ENCODE peak calls at places on chromosomes 1 and 21, in seven cellular contexts. R, Z, E, W, A, P and U are unnamed samples.

GRCh38 chr1:37673920-37674319 is 18.4 kb upstream of the CDCA8 start:
- DNase-seq in R (no peak), Z (no peak), E (no peak), W (peak; percentile 31), A (no peak), P (no peak), U (no peak)

GRCh38 chr1:89723863-89724262 is 90.9 kb downstream of the LRRC8C start:
- DNase-seq in R (no peak), Z (no peak), E (no peak), W (no peak), A (peak; percentile 62), P (peak; percentile 74), U (no peak)

GRCh38 chr1:37697090-37697489 is 4.8 kb downstream of the CDCA8 start:
- DNase-seq in R (no peak), Z (no peak), E (no peak), W (no peak), A (no peak), P (no peak), U (no peak)

GRCh38 chr1:14836426-14837140 is 238.1 kb downstream of the KAZN start:
- DNase-seq in R (no peak), Z (no peak), E (no peak), W (no peak), A (no peak), P (no peak), U (no peak)

GRCh38 chr1:26961826-26962225 is 1.6 kb upstream of the KDF1 start:
- DNase-seq in R (no peak), Z (peak; percentile 82), E (peak; percentile 32), W (no peak), A (no peak), P (no peak), U (peak; percentile 57)

GRCh38 chr1:92095868-92096267 is 15.7 kb downstream of the BTBD8 start:
- DNase-seq in R (no peak), Z (no peak), E (no peak), W (no peak), A (no peak), P (no peak), U (no peak)

GRCh38 chr1:156608036-156608674 is 6.9 kb upstream of the GPATCH4 start:
- DNase-seq in R (no peak), Z (peak; percentile 70), E (peak; percentile 67), W (peak; percentile 53), A (peak; percentile 63), P (no peak), U (peak; percentile 49)

GRCh38 chr1:156485984-156486383 is 14.6 kb downstream of the MEF2D start:
- DNase-seq in R (no peak), Z (no peak), E (no peak), W (no peak), A (no peak), P (peak; percentile 41), U (no peak)

GRCh38 chr1:150364231-150365003 is 470 bp downstream of the RPRD2 start:
- DNase-seq in R (no peak), Z (peak; percentile 82), E (peak; percentile 60), W (peak; percentile 64), A (peak; percentile 89), P (peak; percentile 92), U (peak; percentile 19)
- TF ChIP-seq CTCF in R (no peak), Z (no peak), E (no peak), W (no peak), A (no peak), P (peak; percentile 7), U (peak; percentile 16)

DNA sequence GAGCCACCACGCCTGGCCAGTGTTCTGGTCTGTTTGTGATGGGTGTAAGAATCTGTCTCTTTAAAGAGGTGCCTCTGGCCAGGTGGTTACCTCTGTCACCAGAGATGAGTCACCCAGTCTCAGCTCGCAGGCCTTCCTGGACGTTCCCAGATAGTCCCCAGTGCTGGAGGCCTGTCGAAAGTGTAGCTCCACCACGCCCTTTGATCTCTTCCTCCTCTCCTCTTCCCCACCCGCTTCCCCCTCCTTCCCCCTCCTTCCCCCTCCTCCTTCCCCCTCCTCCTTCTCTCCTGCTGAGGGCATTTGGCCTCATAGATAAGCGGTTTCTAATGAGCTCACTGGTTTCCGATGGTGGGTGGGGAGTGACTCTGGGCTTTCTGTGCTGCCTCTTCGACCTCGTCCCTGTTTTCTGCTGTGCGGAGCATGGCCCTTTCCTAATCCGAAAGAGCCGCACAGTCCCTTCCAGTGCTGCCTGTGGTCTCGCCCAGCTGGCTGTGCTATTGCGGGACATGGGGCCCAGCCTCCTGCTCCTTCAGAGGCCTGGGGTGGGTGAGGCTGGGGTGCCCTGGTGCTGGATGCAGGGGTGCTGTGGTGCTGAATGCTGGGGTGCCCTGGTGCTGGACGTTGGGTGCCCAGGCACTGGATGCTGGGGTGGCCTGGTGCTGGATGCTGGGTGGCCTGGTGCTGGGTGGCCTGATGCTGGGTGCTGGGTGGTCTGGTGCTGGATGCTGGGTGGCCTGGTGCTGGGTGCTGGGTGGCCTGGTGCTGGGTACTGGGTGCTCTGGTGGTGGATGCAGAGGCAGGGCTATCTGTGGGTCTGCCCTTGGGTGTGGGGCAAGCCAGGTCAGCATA is 19.2 kb downstream of the AGPAT3 start:
- DNase-seq in R (no peak), Z (peak; percentile 22), E (no peak), W (no peak), A (no peak), P (peak; percentile 51), U (no peak)
- H3K4me3 ChIP-seq in R (peak overlapping the region; percentile 12), Z (no peak overlapping the region), E (no peak overlapping the region), W (no peak overlapping the region), A (no peak overlapping the region), P (no peak overlapping the region), U (no peak overlapping the region)

DNA sequence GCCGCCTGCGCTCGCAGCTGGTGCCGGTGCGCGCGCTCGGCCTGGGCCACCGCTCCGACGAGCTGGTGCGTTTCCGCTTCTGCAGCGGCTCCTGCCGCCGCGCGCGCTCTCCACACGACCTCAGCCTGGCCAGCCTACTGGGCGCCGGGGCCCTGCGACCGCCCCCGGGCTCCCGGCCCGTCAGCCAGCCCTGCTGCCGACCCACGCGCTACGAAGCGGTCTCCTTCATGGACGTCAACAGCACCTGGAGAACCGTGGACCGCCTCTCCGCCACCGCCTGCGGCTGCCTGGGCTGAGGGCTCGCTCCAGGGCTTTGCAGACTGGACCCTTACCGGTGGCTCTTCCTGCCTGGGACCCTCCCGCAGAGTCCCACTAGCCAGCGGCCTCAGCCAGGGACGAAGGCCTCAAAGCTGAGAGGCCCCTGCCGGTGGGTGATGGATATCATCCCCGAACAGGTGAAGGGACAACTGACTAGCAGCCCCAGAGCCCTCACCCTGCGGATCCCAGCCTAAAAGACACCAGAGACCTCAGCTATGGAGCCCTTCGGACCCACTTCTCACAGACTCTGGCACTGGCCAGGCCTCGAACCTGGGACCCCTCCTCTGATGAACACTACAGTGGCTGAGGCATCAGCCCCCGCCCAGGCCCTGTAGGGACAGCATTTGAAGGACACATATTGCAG is 3.0 kb downstream of the ARTN start:
- DNase-seq in R (no peak), Z (no peak), E (no peak), W (no peak), A (peak; percentile 53), P (peak; percentile 66), U (no peak)
- TF ChIP-seq CTCF in R (no peak), Z (peak; percentile 7), E (no peak), W (no peak), A (no peak), P (no peak), U (peak; percentile 38)

GRCh38 chr21:26887241-26887640 is 42.0 kb upstream of the ADAMTS1 start:
- DNase-seq in R (no peak), Z (peak; percentile 2), E (no peak), W (no peak), A (no peak), P (no peak), U (no peak)
- H3K4me3 ChIP-seq in R (no peak overlapping the region), Z (no peak overlapping the region), E (no peak overlapping the region), W (no peak overlapping the region), A (no peak overlapping the region), P (no peak overlapping the region), U (no peak overlapping the region)

DNA sequence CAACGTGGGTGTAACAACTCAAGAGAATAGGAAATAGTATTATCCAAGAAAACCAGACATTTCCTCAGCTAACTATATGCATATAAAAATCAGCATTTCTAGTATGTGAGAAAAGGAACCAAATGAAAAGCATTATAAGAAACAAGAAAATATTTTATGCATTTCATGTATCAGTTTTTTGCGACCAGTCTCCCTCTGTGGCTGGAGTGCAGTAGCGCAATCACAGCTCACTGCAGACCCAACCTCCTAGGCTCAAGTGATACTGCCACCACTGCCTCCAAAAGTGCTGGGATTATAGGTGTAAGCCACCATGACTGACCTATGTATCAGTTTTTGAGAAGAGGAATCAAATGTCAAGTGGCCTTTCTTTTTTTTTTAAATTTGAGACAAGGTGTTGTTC is 31.0 kb downstream of the SLC16A1 start:
- DNase-seq in R (no peak), Z (no peak), E (no peak), W (no peak), A (no peak), P (no peak), U (no peak)
- TF ChIP-seq CTCF in R (no peak), Z (peak; percentile 3), E (no peak), W (no peak), A (no peak), P (no peak), U (peak; percentile 16)

DNA sequence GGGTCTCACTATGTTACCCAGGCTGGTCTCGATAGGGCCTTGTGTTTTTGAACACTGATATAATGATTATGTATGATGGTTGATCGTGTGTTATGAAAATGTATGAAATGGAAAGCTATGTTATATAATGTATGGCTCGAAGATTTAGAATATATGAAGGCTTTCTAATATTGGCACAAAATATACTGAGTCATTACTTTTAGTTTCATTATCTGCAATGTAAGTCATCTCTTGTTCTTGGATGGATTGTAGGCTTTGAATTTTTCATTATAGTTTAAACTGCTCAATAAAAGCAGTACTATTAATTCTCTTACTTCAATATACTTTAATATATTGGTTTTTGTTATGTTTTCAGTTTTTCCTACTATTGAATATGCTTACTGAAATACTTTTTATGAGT is 10.1 kb downstream of the FMN2 start:
- DNase-seq in R (no peak), Z (peak; percentile 27), E (no peak), W (no peak), A (no peak), P (no peak), U (no peak)
- H3K4me3 ChIP-seq in R (no peak overlapping the region), Z (no peak overlapping the region), E (no peak overlapping the region), W (no peak overlapping the region), A (no peak overlapping the region), P (no peak overlapping the region), U (no peak overlapping the region)

DNA sequence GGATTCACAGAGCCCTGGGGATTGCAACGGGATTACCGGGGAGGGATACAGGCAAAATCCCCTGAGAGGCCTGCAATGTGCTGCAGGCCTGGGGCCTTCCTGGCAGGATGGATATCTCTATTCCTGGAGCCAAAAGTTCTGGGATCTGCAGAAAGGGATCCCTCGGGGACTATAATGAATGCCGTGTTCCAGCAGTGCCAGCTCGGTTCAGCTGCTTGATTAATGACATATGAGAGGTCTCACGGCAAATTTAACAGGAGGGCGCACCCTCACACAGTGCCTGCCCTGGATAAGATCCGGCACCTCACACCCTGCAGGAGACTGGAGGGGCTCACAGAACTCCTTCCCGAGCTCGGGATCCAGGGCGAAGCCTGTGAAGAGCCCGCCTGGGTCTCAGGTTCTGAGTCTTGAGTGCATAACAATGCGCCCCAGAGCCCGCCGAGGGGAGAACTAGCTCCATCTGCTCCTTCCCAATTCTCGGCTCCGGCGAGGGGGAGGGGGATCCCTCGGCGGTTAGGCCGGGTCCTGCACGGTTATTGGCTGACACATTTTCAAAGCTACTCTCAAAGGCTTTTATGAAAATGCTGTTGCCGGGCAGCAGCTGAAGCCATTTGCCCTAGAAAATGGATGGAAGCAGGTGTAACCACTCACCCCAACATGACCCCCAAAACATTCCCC is 15.4 kb upstream of the RGS8 start:
- DNase-seq in R (no peak), Z (peak; percentile 35), E (no peak), W (no peak), A (no peak), P (peak; percentile 63), U (no peak)
- TF ChIP-seq CTCF in R (no peak), Z (no peak), E (no peak), W (no peak), A (no peak), P (no peak), U (no peak)

GRCh38 chr1:180270767-180271639 is 40.9 kb downstream of the LHX4 start:
- DNase-seq in R (no peak), Z (peak; percentile 73), E (no peak), W (no peak), A (peak; percentile 42), P (no peak), U (peak; percentile 38)
- H3K4me3 ChIP-seq in R (no peak overlapping the region), Z (no peak overlapping the region), E (no peak overlapping the region), W (no peak overlapping the region), A (no peak overlapping the region), P (no peak overlapping the region), U (no peak overlapping the region)